ENCODE peak calls at places on chromosomes 7 and 10, in eight cellular contexts. One of them, this sample, is unnamed.

GRCh38 chr7:142482899-142483658 is 225.2 kb upstream of the PRSS58 start:
- DNase-seq in neural progenitor cell: peak
- DNase-seq in vagina: no peak
- DNase-seq in psoas muscle: peak
- DNase-seq in coronary artery: no peak
- DNase-seq in left lung: peak
- DNase-seq in naive thymus-derived CD4-positive, alpha-beta T cell: peak
- DNase-seq in small intestine: peak
- DNase-seq in this sample: no peak

GRCh38 chr7:17546206-17546998 is 247.9 kb downstream of the AHR start:
- DNase-seq in neural progenitor cell: no peak
- DNase-seq in vagina: no peak
- DNase-seq in psoas muscle: no peak
- DNase-seq in coronary artery: no peak
- DNase-seq in left lung: no peak
- DNase-seq in naive thymus-derived CD4-positive, alpha-beta T cell: no peak
- DNase-seq in small intestine: no peak
- DNase-seq in this sample: no peak

GRCh38 chr7:117937726-117938483 is 64.7 kb upstream of the CTTNBP2 start:
- DNase-seq in neural progenitor cell: no peak
- DNase-seq in vagina: no peak
- DNase-seq in psoas muscle: no peak
- DNase-seq in coronary artery: no peak
- DNase-seq in left lung: no peak
- DNase-seq in naive thymus-derived CD4-positive, alpha-beta T cell: no peak
- DNase-seq in small intestine: no peak
- DNase-seq in this sample: no peak

GRCh38 chr10:33570495-33570894 is 236.0 kb upstream of the NRP1 start:
- DNase-seq in neural progenitor cell: no peak
- DNase-seq in vagina: no peak
- DNase-seq in psoas muscle: no peak
- DNase-seq in coronary artery: no peak
- DNase-seq in left lung: no peak
- DNase-seq in naive thymus-derived CD4-positive, alpha-beta T cell: no peak
- DNase-seq in small intestine: no peak
- DNase-seq in this sample: peak

GRCh38 chr10:62043493-62043938 is 142.0 kb downstream of the ARID5B start:
- DNase-seq in neural progenitor cell: no peak
- DNase-seq in vagina: no peak
- DNase-seq in psoas muscle: no peak
- DNase-seq in coronary artery: no peak
- DNase-seq in left lung: no peak
- DNase-seq in naive thymus-derived CD4-positive, alpha-beta T cell: no peak
- DNase-seq in small intestine: no peak
- DNase-seq in this sample: no peak

GRCh38 chr10:67492317-67493019 is 203.5 kb downstream of the CTNNA3 start:
- DNase-seq in neural progenitor cell: no peak
- DNase-seq in vagina: no peak
- DNase-seq in psoas muscle: no peak
- DNase-seq in coronary artery: no peak
- DNase-seq in left lung: no peak
- DNase-seq in naive thymus-derived CD4-positive, alpha-beta T cell: no peak
- DNase-seq in small intestine: peak
- DNase-seq in this sample: no peak

GRCh38 chr7:118846977-118847376 is 622.5 kb downstream of the ANKRD7 start:
- DNase-seq in neural progenitor cell: no peak
- DNase-seq in vagina: no peak
- DNase-seq in psoas muscle: no peak
- DNase-seq in coronary artery: no peak
- DNase-seq in left lung: no peak
- DNase-seq in naive thymus-derived CD4-positive, alpha-beta T cell: no peak
- DNase-seq in small intestine: no peak
- DNase-seq in this sample: no peak

GRCh38 chr7:33904680-33905388 is 505 bp upstream of the BMPER start:
- DNase-seq in neural progenitor cell: peak
- DNase-seq in vagina: no peak
- DNase-seq in psoas muscle: peak
- DNase-seq in coronary artery: peak
- DNase-seq in left lung: peak
- DNase-seq in naive thymus-derived CD4-positive, alpha-beta T cell: no peak
- DNase-seq in small intestine: no peak
- DNase-seq in this sample: no peak

DNA sequence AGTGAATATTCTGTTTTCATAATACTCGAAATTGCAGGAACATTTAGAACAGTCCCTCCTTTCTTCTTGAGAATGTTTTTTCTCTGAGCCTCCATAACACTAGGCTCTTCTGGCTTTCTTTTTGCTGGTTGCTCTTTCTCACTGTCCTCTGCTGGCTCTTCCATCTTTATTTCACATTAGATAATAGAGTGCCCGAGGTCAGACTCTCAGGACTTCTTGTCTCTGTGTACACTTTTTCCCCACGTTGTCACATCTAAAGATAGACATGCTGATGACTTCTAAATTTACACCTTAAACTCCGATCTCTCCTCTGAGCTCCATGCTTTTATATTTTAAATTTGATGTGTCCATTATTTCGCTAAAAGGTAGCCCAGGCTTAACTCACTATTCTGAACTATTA is 15.4 kb upstream of the LRRN3 start:
- DNase-seq in neural progenitor cell: no peak
- DNase-seq in vagina: no peak
- DNase-seq in psoas muscle: no peak
- DNase-seq in coronary artery: no peak
- DNase-seq in left lung: no peak
- DNase-seq in naive thymus-derived CD4-positive, alpha-beta T cell: no peak
- DNase-seq in small intestine: no peak
- DNase-seq in this sample: no peak
- H3K4me3 ChIP-seq in neural progenitor cell: no peak
- H3K4me3 ChIP-seq in vagina: no peak
- H3K4me3 ChIP-seq in psoas muscle: no peak
- H3K4me3 ChIP-seq in coronary artery: no peak
- H3K4me3 ChIP-seq in left lung: no peak
- H3K4me3 ChIP-seq in naive thymus-derived CD4-positive, alpha-beta T cell: no peak
- H3K4me3 ChIP-seq in small intestine: no peak
- H3K4me3 ChIP-seq in this sample: no peak

DNA sequence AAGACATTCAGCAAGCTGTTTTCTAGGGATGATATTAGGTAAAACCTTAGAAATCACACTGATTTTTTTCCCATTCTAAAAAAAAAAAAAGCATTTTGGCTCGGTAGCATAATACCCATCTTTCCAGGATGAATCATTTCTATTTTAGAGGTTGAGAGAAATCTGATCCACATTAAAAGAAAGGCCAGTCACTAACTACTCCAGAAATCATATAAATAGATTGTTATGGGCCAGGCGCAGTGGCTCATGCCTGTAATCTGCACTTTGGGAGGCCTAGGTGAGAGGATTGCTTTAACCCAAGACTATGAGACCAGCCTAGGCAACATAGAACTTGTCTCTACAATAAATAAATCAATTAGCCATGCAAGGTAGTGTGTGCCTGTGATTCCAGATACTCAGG is 164.3 kb downstream of the BAMBI start:
- DNase-seq in neural progenitor cell: no peak
- DNase-seq in vagina: no peak
- DNase-seq in psoas muscle: no peak
- DNase-seq in coronary artery: no peak
- DNase-seq in left lung: no peak
- DNase-seq in naive thymus-derived CD4-positive, alpha-beta T cell: no peak
- DNase-seq in small intestine: no peak
- DNase-seq in this sample: peak
- H3K27ac ChIP-seq in neural progenitor cell: no peak
- H3K27ac ChIP-seq in vagina: no peak
- H3K27ac ChIP-seq in psoas muscle: peak
- H3K27ac ChIP-seq in coronary artery: peak
- H3K27ac ChIP-seq in left lung: peak
- H3K27ac ChIP-seq in naive thymus-derived CD4-positive, alpha-beta T cell: no peak
- H3K27ac ChIP-seq in small intestine: no peak
- H3K27ac ChIP-seq in this sample: peak

DNA sequence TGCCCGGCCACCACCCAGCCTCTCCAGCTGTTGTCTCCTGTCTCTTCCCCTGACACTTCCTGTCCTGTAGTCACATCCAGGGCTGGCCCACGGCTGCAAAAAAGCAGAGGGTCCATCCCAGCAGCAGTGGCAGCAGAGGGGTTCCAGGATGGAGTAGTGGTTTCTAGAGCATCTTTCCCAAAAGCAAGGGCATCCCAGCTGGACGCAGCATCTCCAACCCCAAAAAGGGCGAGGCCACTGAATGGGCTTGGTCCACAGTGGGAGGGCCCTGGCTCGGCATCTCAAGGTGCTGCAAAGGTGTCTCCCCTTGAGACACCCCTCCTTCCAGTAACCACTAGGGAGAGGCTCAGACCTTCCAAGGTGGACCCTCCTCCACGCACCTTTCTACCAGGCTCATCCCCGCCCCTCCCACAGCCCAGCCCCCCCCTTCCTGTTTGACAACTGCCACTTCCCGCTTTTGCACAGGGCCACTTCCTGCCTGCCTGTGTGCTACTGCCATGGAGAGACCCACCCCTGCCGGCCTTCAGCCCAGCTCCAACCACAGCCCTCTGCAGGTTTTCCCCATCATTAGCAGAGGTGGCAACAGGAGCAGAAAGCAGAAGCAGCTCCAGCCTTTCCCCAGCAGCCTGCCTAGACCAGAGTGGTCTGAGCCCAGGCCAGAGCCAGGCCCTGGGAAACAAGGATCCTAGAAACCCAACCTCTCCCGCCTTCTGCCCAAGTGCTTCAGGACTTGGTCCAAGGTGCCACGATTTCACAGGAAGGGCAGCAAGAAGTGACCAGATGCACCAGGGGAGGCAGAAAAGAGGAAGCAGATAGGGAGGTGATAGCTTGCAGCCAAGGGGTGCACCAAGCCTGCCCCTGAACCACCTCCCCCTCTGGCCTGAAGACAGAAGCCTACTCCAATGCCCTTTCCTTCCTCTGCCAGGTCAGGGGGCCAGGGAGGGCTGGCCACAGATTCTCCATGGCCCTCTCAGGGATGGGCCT is 8.6 kb downstream of the CAMK2G start:
- DNase-seq in neural progenitor cell: no peak
- DNase-seq in vagina: no peak
- DNase-seq in psoas muscle: no peak
- DNase-seq in coronary artery: no peak
- DNase-seq in left lung: peak
- DNase-seq in naive thymus-derived CD4-positive, alpha-beta T cell: peak
- DNase-seq in small intestine: peak
- DNase-seq in this sample: no peak
- H3K4me3 ChIP-seq in neural progenitor cell: no peak
- H3K4me3 ChIP-seq in vagina: no peak
- H3K4me3 ChIP-seq in psoas muscle: no peak
- H3K4me3 ChIP-seq in coronary artery: peak
- H3K4me3 ChIP-seq in left lung: no peak
- H3K4me3 ChIP-seq in naive thymus-derived CD4-positive, alpha-beta T cell: peak
- H3K4me3 ChIP-seq in small intestine: no peak
- H3K4me3 ChIP-seq in this sample: no peak

DNA sequence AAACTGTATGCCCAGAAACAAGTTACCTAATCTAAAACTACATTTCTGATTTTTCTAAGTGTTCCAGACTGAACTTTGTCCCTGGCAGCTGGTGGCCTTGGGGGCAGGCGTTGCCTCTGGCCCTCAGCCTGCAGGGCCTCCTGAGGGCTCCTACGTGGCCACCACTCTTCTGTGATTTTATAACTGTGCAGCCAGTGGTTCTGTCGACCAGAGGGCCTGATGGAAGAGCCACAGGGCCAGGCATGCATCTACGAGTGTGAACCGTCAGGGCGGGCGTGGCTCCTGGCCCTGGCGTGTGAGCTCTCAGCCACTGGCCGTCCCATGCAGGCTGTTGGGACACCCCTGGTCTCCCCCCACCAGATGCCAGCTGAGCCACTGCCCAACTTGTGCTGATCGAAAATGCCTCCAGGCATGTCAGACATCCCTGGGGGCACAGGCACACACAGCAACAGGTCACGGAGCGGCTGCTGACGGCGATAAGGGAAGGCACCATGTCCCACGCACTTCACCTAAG is 173.4 kb downstream of the ZMYND11 start:
- DNase-seq in neural progenitor cell: no peak
- DNase-seq in vagina: no peak
- DNase-seq in psoas muscle: no peak
- DNase-seq in coronary artery: no peak
- DNase-seq in left lung: no peak
- DNase-seq in naive thymus-derived CD4-positive, alpha-beta T cell: no peak
- DNase-seq in small intestine: peak
- DNase-seq in this sample: no peak
- H3K27ac ChIP-seq in neural progenitor cell: no peak
- H3K27ac ChIP-seq in vagina: no peak
- H3K27ac ChIP-seq in psoas muscle: no peak
- H3K27ac ChIP-seq in coronary artery: peak
- H3K27ac ChIP-seq in left lung: no peak
- H3K27ac ChIP-seq in naive thymus-derived CD4-positive, alpha-beta T cell: no peak
- H3K27ac ChIP-seq in small intestine: peak
- H3K27ac ChIP-seq in this sample: no peak

GRCh38 chr10:15369642-15370211 is 1.4 kb downstream of the FAM171A1 start:
- DNase-seq in neural progenitor cell: peak
- DNase-seq in vagina: no peak
- DNase-seq in psoas muscle: peak
- DNase-seq in coronary artery: no peak
- DNase-seq in left lung: no peak
- DNase-seq in naive thymus-derived CD4-positive, alpha-beta T cell: no peak
- DNase-seq in small intestine: peak
- DNase-seq in this sample: no peak
- H3K4me3 ChIP-seq in neural progenitor cell: peak
- H3K4me3 ChIP-seq in vagina: peak
- H3K4me3 ChIP-seq in psoas muscle: peak
- H3K4me3 ChIP-seq in coronary artery: peak
- H3K4me3 ChIP-seq in left lung: peak
- H3K4me3 ChIP-seq in naive thymus-derived CD4-positive, alpha-beta T cell: peak
- H3K4me3 ChIP-seq in small intestine: peak
- H3K4me3 ChIP-seq in this sample: peak

DNA sequence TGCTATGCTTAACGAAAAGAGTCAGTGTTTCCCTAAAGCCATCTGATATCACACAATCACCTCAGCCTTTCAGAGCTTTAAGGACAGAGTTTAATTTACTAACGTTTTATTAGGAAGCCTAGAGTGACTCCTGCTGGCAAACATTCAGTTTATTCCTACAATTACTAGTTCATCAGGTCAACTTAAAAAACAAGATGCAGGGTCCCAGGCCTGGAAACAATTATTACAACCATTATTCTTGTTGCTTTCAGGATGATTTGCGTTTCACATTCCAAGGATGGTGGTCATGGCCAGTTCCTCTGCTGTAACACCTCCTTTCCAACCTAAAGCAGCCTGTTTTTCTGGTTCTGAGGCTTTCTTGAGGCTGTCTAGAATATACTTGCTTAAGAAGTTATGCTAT is 1.5 kb upstream of the FAM53B start:
- DNase-seq in neural progenitor cell: peak
- DNase-seq in vagina: no peak
- DNase-seq in psoas muscle: no peak
- DNase-seq in coronary artery: no peak
- DNase-seq in left lung: no peak
- DNase-seq in naive thymus-derived CD4-positive, alpha-beta T cell: peak
- DNase-seq in small intestine: peak
- DNase-seq in this sample: no peak
- H3K27ac ChIP-seq in neural progenitor cell: no peak
- H3K27ac ChIP-seq in vagina: peak
- H3K27ac ChIP-seq in psoas muscle: peak
- H3K27ac ChIP-seq in coronary artery: peak
- H3K27ac ChIP-seq in left lung: peak
- H3K27ac ChIP-seq in naive thymus-derived CD4-positive, alpha-beta T cell: no peak
- H3K27ac ChIP-seq in small intestine: peak
- H3K27ac ChIP-seq in this sample: no peak

GRCh38 chr10:125284875-125285597 is 124.7 kb upstream of the CTBP2 start:
- DNase-seq in neural progenitor cell: no peak
- DNase-seq in vagina: no peak
- DNase-seq in psoas muscle: no peak
- DNase-seq in coronary artery: no peak
- DNase-seq in left lung: no peak
- DNase-seq in naive thymus-derived CD4-positive, alpha-beta T cell: no peak
- DNase-seq in small intestine: peak
- DNase-seq in this sample: no peak
- H3K4me3 ChIP-seq in neural progenitor cell: no peak
- H3K4me3 ChIP-seq in vagina: no peak
- H3K4me3 ChIP-seq in psoas muscle: no peak
- H3K4me3 ChIP-seq in coronary artery: no peak
- H3K4me3 ChIP-seq in left lung: no peak
- H3K4me3 ChIP-seq in naive thymus-derived CD4-positive, alpha-beta T cell: no peak
- H3K4me3 ChIP-seq in small intestine: no peak
- H3K4me3 ChIP-seq in this sample: no peak

This sample was measured in gastrocnemius medialis.